ENCODE peak calls at places on chromosomes 11 and 22, in ten cellular contexts. M is stimulated activated CD8-positive, alpha-beta memory T cell treated with anti-CD3 and anti-CD28 coated beads, Interleukin-15, amount 100 ng/mL, for 4 hours; R is type B pancreatic cell; B is T-helper 1 cell; E is HT1080; Z is fibroblast of the aortic adventitia; P is left ventricle myocardium inferior; S is keratinocyte; D is stimulated activated CD4-positive, alpha-beta T cell treated with anti-CD3 and anti-CD28 coated beads, Interleukin-12 subunit alpha, Interleukin-12 subunit beta, amount 100 ng/mL, for 24 hours; T is HTR-8/SVneo. Q is an unnamed sample.

GRCh38 chr11:109085708-109086373 is 336.1 kb upstream of the C11orf87 start:
- DNase-seq in M (no peak), R (no peak), B (no peak), E (peak), Z (peak), P (peak), S (no peak), D (no peak), T (no peak), Q (no peak)

GRCh38 chr22:47197735-47198500 is 435.5 kb downstream of the TBC1D22A start:
- DNase-seq in M (no peak), R (no peak), B (no peak), E (no peak), Z (no peak), P (no peak), S (no peak), D (no peak), T (no peak), Q (no peak)

GRCh38 chr11:117819096-117820040 is 5.2 kb downstream of the FXYD2 start:
- DNase-seq in M (no peak), R (no peak), B (no peak), E (peak), Z (peak), P (peak), S (no peak), D (no peak), T (peak), Q (peak)

GRCh38 chr11:84990141-84990540 is 637.0 kb downstream of the DLG2 start:
- DNase-seq in M (no peak), R (no peak), B (no peak), E (no peak), Z (no peak), P (no peak), S (no peak), D (no peak), T (no peak), Q (no peak)

GRCh38 chr11:11731311-11732083 is 109.7 kb upstream of the GALNT18 start:
- DNase-seq in M (no peak), R (no peak), B (no peak), E (peak), Z (peak), P (no peak), S (peak), D (no peak), T (peak), Q (no peak)

GRCh38 chr11:27514076-27514475 is 7.5 kb upstream of the LIN7C start:
- DNase-seq in M (no peak), R (no peak), B (no peak), E (no peak), Z (no peak), P (peak), S (no peak), D (no peak), T (no peak), Q (no peak)

GRCh38 chr11:33703234-33703633 is 2.6 kb upstream of the C11orf91 start:
- DNase-seq in M (no peak), R (no peak), B (no peak), E (no peak), Z (no peak), P (no peak), S (no peak), D (no peak), T (no peak), Q (no peak)

GRCh38 chr22:50016308-50016987 is 3.9 kb upstream of the IL17REL start:
- DNase-seq in M (no peak), R (no peak), B (no peak), E (no peak), Z (no peak), P (no peak), S (no peak), D (no peak), T (no peak), Q (no peak)

GRCh38 chr22:46965552-46966494 is 203.4 kb downstream of the TBC1D22A start:
- DNase-seq in M (no peak), R (no peak), B (no peak), E (no peak), Z (no peak), P (no peak), S (no peak), D (no peak), T (no peak), Q (no peak)

GRCh38 chr22:36156515-36157419 is 3.8 kb downstream of the APOL3 start:
- DNase-seq in M (peak), R (no peak), B (peak), E (peak), Z (peak), P (peak), S (peak), D (peak), T (peak), Q (peak)

GRCh38 chr11:78168539-78169477 is 19.6 kb downstream of the KCTD21 start:
- DNase-seq in M (no peak), R (no peak), B (no peak), E (no peak), Z (peak), P (peak), S (no peak), D (no peak), T (no peak), Q (no peak)

GRCh38 chr11:290621-291231 is 1.8 kb downstream of the PGGHG start:
- DNase-seq in M (no peak), R (no peak), B (no peak), E (no peak), Z (no peak), P (peak), S (no peak), D (no peak), T (no peak), Q (no peak)

GRCh38 chr11:28636033-28636432 is 527.8 kb downstream of the METTL15 start:
- DNase-seq in M (no peak), R (no peak), B (no peak), E (no peak), Z (no peak), P (no peak), S (no peak), D (no peak), T (no peak), Q (no peak)

GRCh38 chr22:42964994-42965699 is 49.8 kb downstream of the PACSIN2 start:
- DNase-seq in M (no peak), R (no peak), B (peak), E (no peak), Z (no peak), P (no peak), S (no peak), D (no peak), T (no peak), Q (peak)

GRCh38 chr22:37745548-37746365 is 48.9 kb downstream of the TRIOBP start:
- DNase-seq in M (peak), R (peak), B (peak), E (peak), Z (peak), P (peak), S (no peak), D (peak), T (peak), Q (peak)

GRCh38 chr22:22748297-22748743 is 103.9 kb downstream of the GGTLC2 start:
- DNase-seq in M (no peak), R (no peak), B (peak), E (peak), Z (peak), P (no peak), S (no peak), D (no peak), T (peak), Q (peak)

GRCh38 chr11:115256326-115257197 is 247.7 kb downstream of the CADM1 start:
- DNase-seq in M (no peak), R (no peak), B (peak), E (no peak), Z (no peak), P (no peak), S (no peak), D (no peak), T (no peak), Q (no peak)

GRCh38 chr11:118200901-118201680 is 23.7 kb downstream of the JAML start:
- DNase-seq in M (peak), R (no peak), B (peak), E (no peak), Z (no peak), P (no peak), S (no peak), D (no peak), T (no peak), Q (no peak)

GRCh38 chr11:103998826-103999390 is 37.5 kb upstream of the DDI1 start:
- DNase-seq in M (no peak), R (no peak), B (no peak), E (no peak), Z (no peak), P (no peak), S (no peak), D (no peak), T (no peak), Q (no peak)

GRCh38 chr22:31346733-31347250 is 646 bp upstream of the PATZ1 start:
- DNase-seq in M (no peak), R (peak), B (peak), E (no peak), Z (peak), P (peak), S (no peak), D (no peak), T (peak), Q (peak)

GRCh38 chr22:31160328-31160978 is 471 bp downstream of the RNF185 start:
- DNase-seq in M (no peak), R (no peak), B (peak), E (no peak), Z (peak), P (no peak), S (no peak), D (no peak), T (peak), Q (no peak)

GRCh38 chr22:42152661-42153270 is 22.2 kb upstream of the CYP2D6 start:
- DNase-seq in M (no peak), R (no peak), B (no peak), E (no peak), Z (no peak), P (no peak), S (no peak), D (no peak), T (no peak), Q (no peak)

GRCh38 chr22:29797351-29797750 is 30.2 kb downstream of the UQCR10 start:
- DNase-seq in M (no peak), R (no peak), B (no peak), E (no peak), Z (no peak), P (no peak), S (no peak), D (no peak), T (no peak), Q (no peak)

GRCh38 chr11:115085461-115086220 is 407.3 kb downstream of the NXPE2 start:
- DNase-seq in M (no peak), R (no peak), B (no peak), E (no peak), Z (no peak), P (no peak), S (no peak), D (no peak), T (no peak), Q (no peak)

GRCh38 chr11:37811349-37811748 is 1213.3 kb upstream of the RAG2 start:
- DNase-seq in M (no peak), R (no peak), B (no peak), E (no peak), Z (no peak), P (no peak), S (no peak), D (no peak), T (no peak), Q (no peak)

GRCh38 chr11:79697905-79698304 is 257.1 kb upstream of the TENM4 start:
- DNase-seq in M (no peak), R (no peak), B (peak), E (no peak), Z (no peak), P (no peak), S (no peak), D (no peak), T (no peak), Q (no peak)